ENCODE peak calls at places on chromosomes 3 and 15, in five cellular contexts. A is germinal center; T is NCI-H345; K is Right ventricle myocardium superior; P is activated effector memory CD4-positive, alpha-beta T cell treated with Interleukin-2 at 50 U/mL for 16 hours. V is an unnamed sample.

GRCh38 chr15:30943654-30944335 is 40.1 kb downstream of the FAN1 start:
- DNase-seq in K (no peak), A (no peak), T (no peak), P (no peak), V (no peak)

GRCh38 chr15:74913041-74913440 is 6.4 kb upstream of the FAM219B start:
- DNase-seq in A (no peak), P (no peak), T (no peak), K (no peak), V (no peak)

GRCh38 chr3:196886175-196886574 is 18.5 kb downstream of the SENP5 start:
- DNase-seq in P (no peak), T (no peak), A (no peak), K (no peak), V (no peak)

GRCh38 chr3:108450444-108450843 is 60.0 kb downstream of the MYH15 start:
- DNase-seq in T (no peak), P (no peak), A (no peak), K (no peak), V (no peak)

GRCh38 chr3:80384811-80385210 is 617.0 kb upstream of the ROBO1 start:
- DNase-seq in P (no peak), K (no peak), T (no peak), A (no peak), V (no peak)

GRCh38 chr3:36741285-36741684 is 23.1 kb downstream of the DCLK3 start:
- DNase-seq in K (no peak), T (no peak), P (no peak), A (no peak), V (no peak)

GRCh38 chr15:87604857-87605446 is 651.6 kb downstream of the NTRK3 start:
- DNase-seq in K (no peak), T (no peak), A (no peak), P (no peak), V (no peak)

GRCh38 chr3:38655708-38656300 is 6.3 kb upstream of the SCN5A start:
- DNase-seq in P (no peak), K (no peak), T (peak; percentile 47), A (no peak), V (no peak)

GRCh38 chr3:50226888-50227389 is 9.1 kb upstream of the GNAI2 start:
- DNase-seq in A (peak; percentile 54), P (no peak), K (no peak), T (peak; percentile 59), V (no peak)

GRCh38 chr3:195249057-195249770 is 21.7 kb downstream of the XXYLT1 start:
- DNase-seq in K (no peak), P (no peak), T (no peak), A (no peak), V (no peak)

GRCh38 chr3:101189786-101190185 is 130.6 kb downstream of the IMPG2 start:
- DNase-seq in K (no peak), A (no peak), P (no peak), T (no peak), V (no peak)

GRCh38 chr3:74135808-74136207 is 478.7 kb downstream of the CNTN3 start:
- DNase-seq in T (no peak), A (no peak), P (no peak), K (no peak), V (no peak)

GRCh38 chr15:53046153-53046790 is 256.1 kb upstream of the ONECUT1 start:
- DNase-seq in A (no peak), T (no peak), K (no peak), P (no peak), V (no peak)

GRCh38 chr3:62529230-62529629 is 155.9 kb upstream of the FEZF2 start:
- DNase-seq in A (no peak), P (no peak), T (no peak), K (peak; percentile 50), V (peak; percentile 60)

GRCh38 chr15:90261811-90262210 is 3.7 kb upstream of the NGRN start:
- DNase-seq in A (no peak), T (no peak), K (no peak), P (no peak), V (no peak)

GRCh38 chr15:92082217-92082843 is 228.8 kb downstream of the SLCO3A1 start:
- DNase-seq in P (peak; percentile 14), K (peak; percentile 76), T (peak; percentile 30), A (peak; percentile 36), V (peak; percentile 59)

GRCh38 chr3:20142517-20142916 is 43.5 kb downstream of the SGO1 start:
- DNase-seq in A (no peak), K (no peak), T (no peak), P (no peak), V (no peak)

GRCh38 chr3:40768536-40768935 is 243.8 kb downstream of the ZNF621 start:
- DNase-seq in K (no peak), T (no peak), P (no peak), A (no peak), V (no peak)

GRCh38 chr3:113912551-113913246 is 35.1 kb upstream of the ZDHHC23 start:
- DNase-seq in T (peak; percentile 62), P (no peak), K (no peak), A (peak; percentile 39), V (no peak)

GRCh38 chr3:119352863-119353527 is 58.8 kb downstream of the ARHGAP31 start:
- DNase-seq in T (no peak), K (no peak), P (no peak), A (no peak), V (no peak)

GRCh38 chr3:73212683-73213082 is 151.2 kb downstream of the EBLN2 start:
- DNase-seq in A (no peak), T (no peak), P (no peak), K (no peak), V (no peak)

GRCh38 chr3:186788482-186789370 is 5.3 kb downstream of the EIF4A2 start:
- DNase-seq in A (no peak), T (no peak), P (no peak), K (no peak), V (no peak)

GRCh38 chr3:150091626-150092025 is 120.9 kb upstream of the PFN2 start:
- DNase-seq in P (no peak), K (no peak), A (no peak), T (no peak), V (no peak)

GRCh38 chr3:18444597-18445420 is 19.7 kb upstream of the SATB1 start:
- DNase-seq in P (peak; percentile 62), T (peak; percentile 32), A (peak; percentile 82), K (peak; percentile 83), V (peak; percentile 70)

GRCh38 chr3:44342191-44342790 is 3.7 kb downstream of the TCAIM start:
- DNase-seq in A (no peak), P (no peak), T (no peak), K (no peak), V (no peak)

GRCh38 chr3:102156426-102156825 is 278.4 kb upstream of the ZPLD1 start:
- DNase-seq in A (no peak), T (no peak), K (no peak), P (no peak), V (no peak)

GRCh38 chr3:113287111-113287817 is 75.9 kb downstream of the BOC start:
- DNase-seq in K (no peak), T (no peak), P (no peak), A (no peak), V (no peak)

GRCh38 chr15:99433026-99433756 is 132.6 kb upstream of the MEF2A start:
- DNase-seq in P (no peak), A (no peak), K (peak; percentile 47), T (no peak), V (no peak)

GRCh38 chr3:45225465-45226205 is 452 bp downstream of the TMEM158 start:
- DNase-seq in A (peak; percentile 40), P (peak; percentile 13), T (peak; percentile 27), K (peak; percentile 55), V (no peak)

GRCh38 chr15:79432345-79433311 is 492 bp downstream of the MINAR1 start:
- DNase-seq in T (peak; percentile 13), P (no peak), K (no peak), A (no peak), V (no peak)

GRCh38 chr3:196941846-196942225 is 492 bp downstream of the NCBP2 start:
- DNase-seq in P (peak; percentile 48), K (peak; percentile 59), T (peak; percentile 51), A (peak; percentile 45), V (no peak)